ENCODE peak calls at places on chromosomes 11 and 22, in five cellular contexts. Y is fibroblast of lung, X is spleen, K is astrocyte of the cerebellum, D is bronchial epithelial cell. F is an unnamed sample.

GRCh38 chr11:75765116-75765515 is 3.5 kb upstream of the DGAT2 start:
- DNase-seq in Y (no peak), X (no peak), K (no peak), D (no peak), F (no peak)

GRCh38 chr22:23533771-23534191 is 46.3 kb downstream of the IGLL1 start:
- DNase-seq in Y (no peak), X (peak), K (no peak), D (no peak), F (no peak)

GRCh38 chr11:77287615-77288273 is 13.7 kb downstream of the GDPD4 start:
- DNase-seq in Y (peak), X (no peak), K (peak), D (peak), F (no peak)

GRCh38 chr11:31689559-31689958 is 121.6 kb downstream of the PAX6 start:
- DNase-seq in Y (no peak), X (no peak), K (no peak), D (no peak), F (no peak)

GRCh38 chr22:30947163-30947820 is 21.3 kb downstream of the MORC2 start:
- DNase-seq in Y (no peak), X (no peak), K (no peak), D (peak), F (peak)

GRCh38 chr22:29030618-29031235 is 30.9 kb downstream of the C22orf31 start:
- DNase-seq in Y (peak), X (peak), K (peak), D (peak), F (peak)

GRCh38 chr22:17172172-17172833 is 13.2 kb upstream of the HDHD5 start:
- DNase-seq in Y (no peak), X (peak), K (no peak), D (no peak), F (peak)

GRCh38 chr22:47043835-47044721 is 281.6 kb downstream of the TBC1D22A start:
- DNase-seq in Y (peak), X (peak), K (no peak), D (no peak), F (no peak)

GRCh38 chr11:36079911-36080310 is 136.0 kb downstream of the LDLRAD3 start:
- DNase-seq in Y (no peak), X (no peak), K (no peak), D (no peak), F (no peak)

GRCh38 chr22:21082248-21082647 is 36.5 kb downstream of the LRRC74B start:
- DNase-seq in Y (peak), X (no peak), K (no peak), D (peak), F (no peak)

GRCh38 chr11:31487848-31488247 is 21.6 kb downstream of the IMMP1L start:
- DNase-seq in Y (peak), X (no peak), K (peak), D (peak), F (no peak)

GRCh38 chr22:38543822-38544221 is 26.2 kb downstream of the DMC1 start:
- DNase-seq in Y (no peak), X (no peak), K (no peak), D (no peak), F (no peak)

GRCh38 chr11:35420371-35420770 is 1.0 kb upstream of the SLC1A2 start:
- DNase-seq in Y (peak), X (no peak), K (no peak), D (no peak), F (no peak)

GRCh38 chr11:11959601-11960000 is 48.8 kb downstream of the DKK3 start:
- DNase-seq in Y (no peak), X (no peak), K (no peak), D (no peak), F (no peak)

GRCh38 chr22:17381237-17381913 is 12.1 kb downstream of the CECR2 start:
- DNase-seq in Y (no peak), X (no peak), K (no peak), D (peak), F (no peak)

GRCh38 chr22:32584650-32585049 is 110.0 kb downstream of the FBXO7 start:
- DNase-seq in Y (peak), X (no peak), K (peak), D (no peak), F (no peak)

GRCh38 chr11:13277719-13278619 is at the start of gene BMAL1:
- DNase-seq in Y (peak), X (peak), K (no peak), D (no peak), F (no peak)

GRCh38 chr11:126880872-126881271 is 119.7 kb downstream of the KIRREL3 start:
- DNase-seq in Y (no peak), X (no peak), K (no peak), D (no peak), F (no peak)

GRCh38 chr22:20957118-20957690 is 9.9 kb upstream of the AIFM3 start:
- DNase-seq in Y (peak), X (peak), K (no peak), D (no peak), F (no peak)

GRCh38 chr11:14409891-14410290 is 50.9 kb upstream of the RRAS2 start:
- DNase-seq in Y (no peak), X (no peak), K (no peak), D (peak), F (no peak)

GRCh38 chr11:2587132-2587930 is 112.5 kb downstream of the KCNQ1OT1 start:
- DNase-seq in Y (no peak), X (peak), K (no peak), D (no peak), F (peak)

GRCh38 chr11:2515401-2516275 is 70.8 kb downstream of the KCNQ1 start:
- DNase-seq in Y (no peak), X (peak), K (no peak), D (no peak), F (peak)

GRCh38 chr11:32420937-32421532 is 14.3 kb downstream of the WT1 start:
- DNase-seq in Y (peak), X (no peak), K (no peak), D (no peak), F (no peak)

GRCh38 chr11:19258651-19259230 is 18.0 kb upstream of the E2F8 start:
- DNase-seq in Y (no peak), X (no peak), K (no peak), D (no peak), F (no peak)

GRCh38 chr11:78429209-78429608 is 11.6 kb upstream of the GAB2 start:
- DNase-seq in Y (no peak), X (no peak), K (no peak), D (no peak), F (no peak)

GRCh38 chr11:20131744-20132666 is 28.3 kb downstream of the DBX1 start:
- DNase-seq in Y (peak), X (peak), K (no peak), D (peak), F (peak)

GRCh38 chr11:126329644-126330200 is 25.8 kb upstream of the ST3GAL4 start:
- DNase-seq in Y (no peak), X (no peak), K (no peak), D (no peak), F (no peak)

GRCh38 chr22:27930246-27931060 is 11.4 kb upstream of the PITPNB start:
- DNase-seq in Y (no peak), X (no peak), K (no peak), D (peak), F (no peak)

GRCh38 chr11:12765428-12765827 is 91.2 kb downstream of the TEAD1 start:
- DNase-seq in Y (no peak), X (no peak), K (no peak), D (no peak), F (no peak)

GRCh38 chr11:44940424-44940823 is 10.3 kb downstream of the TP53I11 start:
- DNase-seq in Y (no peak), X (no peak), K (no peak), D (no peak), F (no peak)

GRCh38 chr11:44938066-44938691 is 12.5 kb downstream of the TP53I11 start:
- DNase-seq in Y (no peak), X (no peak), K (no peak), D (no peak), F (no peak)

GRCh38 chr11:44940835-44941234 is 9.8 kb downstream of the TP53I11 start:
- DNase-seq in Y (no peak), X (no peak), K (no peak), D (no peak), F (no peak)

GRCh38 chr11:44941286-44942021 is 9.2 kb downstream of the TP53I11 start:
- DNase-seq in Y (no peak), X (no peak), K (no peak), D (no peak), F (no peak)

DNA sequence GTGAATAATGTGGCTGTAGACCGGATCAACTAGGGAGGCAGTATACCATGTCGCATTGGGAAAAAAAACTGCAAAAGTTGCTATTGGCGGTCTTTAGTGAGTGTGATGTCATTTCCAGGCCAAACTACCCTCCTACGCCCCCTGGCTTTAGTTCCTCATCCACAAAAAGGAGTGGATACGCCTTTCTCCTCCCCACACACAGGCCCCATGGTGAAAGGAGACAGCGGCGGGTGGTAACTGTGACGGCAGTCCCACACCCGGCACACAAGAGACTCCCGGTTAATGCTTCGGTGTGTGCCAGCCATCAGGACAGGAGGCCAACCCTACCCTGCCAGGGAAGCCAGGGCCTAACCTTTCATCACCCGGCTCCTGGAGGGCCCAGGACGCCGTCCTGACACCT is 11.0 kb downstream of the TP53I11 start:
- DNase-seq in Y (no peak), X (no peak), K (no peak), D (no peak), F (peak)
- TF ChIP-seq CTCF in Y (peak), X (peak), K (peak), D (no peak), F (peak)

DNA sequence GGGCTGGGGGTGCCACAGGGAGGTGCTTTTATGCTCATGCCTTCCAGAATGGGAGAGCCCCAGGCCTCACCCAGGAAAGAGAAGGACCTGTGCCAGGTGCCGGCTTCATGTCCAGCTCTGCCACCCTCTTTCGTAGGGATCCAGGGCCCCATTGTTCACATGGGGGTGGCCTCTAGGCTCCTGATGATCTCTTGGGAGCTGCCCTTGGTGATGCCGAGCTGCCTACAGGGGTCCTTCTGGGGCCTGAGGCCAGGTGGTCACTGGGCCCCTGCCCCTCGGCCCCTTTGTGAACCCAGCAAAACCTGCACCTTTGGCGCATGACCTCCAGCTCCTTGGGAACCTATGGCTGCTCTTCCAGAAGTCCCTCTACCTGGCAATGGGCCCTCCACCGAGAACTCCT is 41.4 kb upstream of the SMIM38 start:
- DNase-seq in Y (no peak), X (no peak), K (no peak), D (no peak), F (no peak)
- TF ChIP-seq CTCF in Y (no peak), X (no peak), K (no peak), D (no peak), F (no peak)

GRCh38 chr11:102664001-102664752 is 39.0 kb upstream of the MMP20 start:
- DNase-seq in Y (no peak), X (no peak), K (no peak), D (no peak), F (no peak)
- TF ChIP-seq CTCF in Y (peak), X (peak), K (peak), D (peak), F (no peak)

DNA sequence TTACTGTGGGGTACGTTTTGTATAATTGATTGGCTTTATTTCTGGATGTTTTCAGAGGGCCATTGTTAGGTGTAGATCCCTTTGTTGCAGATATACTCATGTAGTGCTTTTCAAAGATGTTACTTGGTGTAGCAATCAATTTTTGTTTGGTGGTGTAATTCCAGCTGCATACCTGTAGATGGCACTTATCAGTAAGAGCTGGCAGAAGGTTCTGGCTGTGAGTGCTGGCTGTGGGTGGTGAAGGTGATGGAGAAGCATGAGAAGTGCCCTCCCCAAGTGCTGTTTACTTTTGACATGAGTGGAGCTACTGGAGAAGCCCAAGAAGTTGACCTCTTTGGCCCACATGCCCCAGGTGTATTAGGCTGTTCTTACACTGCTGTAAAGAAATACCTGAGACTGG is 1074.9 kb downstream of the FAM181B start:
- DNase-seq in Y (peak), X (no peak), K (no peak), D (peak), F (no peak)
- TF ChIP-seq CTCF in Y (peak), X (no peak), K (peak), D (peak), F (no peak)

GRCh38 chr11:129427376-129427775 is 51.7 kb downstream of the BARX2 start:
- DNase-seq in Y (no peak), X (no peak), K (no peak), D (no peak), F (no peak)
- TF ChIP-seq CTCF in Y (no peak), X (no peak), K (no peak), D (no peak), F (no peak)

F was measured in right atrium auricular region.